ENCODE peak calls at places on chromosome 16, in ten cellular contexts. W is stimulated activated CD8-positive, alpha-beta memory T cell treated with anti-CD3 and anti-CD28 coated beads, Interleukin-4, amount 100 ng/mL, for 1 hour; Z is NCI-H1105; U is activated CD8-positive, alpha-beta memory T cell treated with anti-CD3 and anti-CD28 coated beads for 4 hours; P is NCI-H1694; X is caudate nucleus; J is ureter; N is OCI-M1; Y is NCI-H1048; A is pancreas. R is an unnamed sample.

GRCh38 chr16:85652431-85653221 is 36.1 kb downstream of the GINS2 start:
- DNase-seq in W (no peak), Y (no peak), P (peak; percentile 74), X (no peak), J (peak; percentile 61), N (peak; percentile 84), A (peak; percentile 92), U (no peak), Z (peak; percentile 47), R (peak; percentile 42)

GRCh38 chr16:3469736-3470135 is 25.6 kb downstream of the C16orf90 start:
- DNase-seq in A (no peak), N (no peak), Z (no peak), P (no peak), W (no peak), Y (no peak), X (no peak), J (no peak), U (no peak), R (no peak)

GRCh38 chr16:15757630-15758251 is 99.1 kb downstream of the MYH11 start:
- DNase-seq in A (no peak), U (no peak), X (no peak), Z (no peak), N (no peak), Y (no peak), W (no peak), J (no peak), P (no peak), R (no peak)

GRCh38 chr16:89363621-89364393 is 126.6 kb downstream of the ANKRD11 start:
- DNase-seq in W (no peak), J (no peak), X (no peak), N (no peak), Y (no peak), A (no peak), U (no peak), Z (no peak), P (no peak), R (peak; percentile 87)

GRCh38 chr16:50818380-50818779 is 76.5 kb downstream of the CYLD start:
- DNase-seq in X (no peak), Y (no peak), A (no peak), W (no peak), J (peak; percentile 26), Z (no peak), P (no peak), N (no peak), U (no peak), R (no peak)

GRCh38 chr16:72921620-72922019 is 126.3 kb downstream of the ZFHX3 start:
- DNase-seq in P (no peak), Y (no peak), N (no peak), W (no peak), Z (no peak), J (no peak), X (no peak), A (peak; percentile 71), U (no peak), R (no peak)

GRCh38 chr16:47316686-47317085 is 144.2 kb downstream of the ITFG1 start:
- DNase-seq in J (no peak), X (no peak), U (no peak), Y (no peak), W (no peak), N (no peak), P (no peak), A (no peak), Z (no peak), R (no peak)

GRCh38 chr16:74465281-74465680 is 44.0 kb upstream of the CLEC18B start:
- DNase-seq in A (no peak), Z (no peak), X (no peak), N (no peak), P (no peak), J (no peak), Y (no peak), W (no peak), U (no peak), R (no peak)

GRCh38 chr16:49452568-49452967 is 79.0 kb downstream of the C16orf78 start:
- DNase-seq in U (no peak), Y (no peak), P (no peak), N (no peak), Z (peak; percentile 50), W (no peak), A (no peak), X (no peak), J (no peak), R (no peak)

GRCh38 chr16:57592591-57593003 is 35.8 kb upstream of the ADGRG1 start:
- DNase-seq in X (no peak), P (no peak), W (peak; percentile 55), Y (no peak), Z (no peak), N (no peak), U (no peak), J (no peak), A (peak; percentile 55), R (no peak)

GRCh38 chr16:75483222-75483621 is 12.0 kb downstream of the CHST6 start:
- DNase-seq in W (no peak), N (no peak), X (no peak), U (no peak), A (no peak), Z (no peak), Y (no peak), P (no peak), J (no peak), R (peak; percentile 46)

GRCh38 chr16:48235556-48236136 is 8.5 kb upstream of the LONP2 start:
- DNase-seq in N (no peak), Z (no peak), A (no peak), J (no peak), Y (no peak), W (no peak), X (no peak), P (no peak), U (no peak), R (no peak)